ENCODE peak calls at places on chromosomes 2 and 18, in eight cellular contexts. One of them, this sample, is unnamed.

GRCh38 chr2:31568585-31569201 is 12.0 kb downstream of the SRD5A2 start:
- DNase-seq in kidney epithelial cell: no peak
- DNase-seq in uterus: no peak
- DNase-seq in cardiac fibroblast: no peak
- DNase-seq in mesothelial cell of epicardium: no peak
- DNase-seq in HCT116: no peak
- DNase-seq in body of pancreas: no peak
- DNase-seq in transverse colon: no peak
- DNase-seq in this sample: no peak

GRCh38 chr2:227862741-227863588 is 8.5 kb upstream of the DAW1 start:
- DNase-seq in kidney epithelial cell: peak
- DNase-seq in uterus: no peak
- DNase-seq in cardiac fibroblast: peak
- DNase-seq in mesothelial cell of epicardium: no peak
- DNase-seq in HCT116: peak
- DNase-seq in body of pancreas: peak
- DNase-seq in transverse colon: no peak
- DNase-seq in this sample: peak

GRCh38 chr18:43933177-43933576 is 655.9 kb upstream of the SYT4 start:
- DNase-seq in kidney epithelial cell: no peak
- DNase-seq in uterus: no peak
- DNase-seq in cardiac fibroblast: no peak
- DNase-seq in mesothelial cell of epicardium: no peak
- DNase-seq in HCT116: no peak
- DNase-seq in body of pancreas: no peak
- DNase-seq in transverse colon: no peak
- DNase-seq in this sample: no peak

GRCh38 chr2:152580722-152581121 is 136.5 kb downstream of the PRPF40A start:
- DNase-seq in kidney epithelial cell: no peak
- DNase-seq in uterus: no peak
- DNase-seq in cardiac fibroblast: peak
- DNase-seq in mesothelial cell of epicardium: no peak
- DNase-seq in HCT116: no peak
- DNase-seq in body of pancreas: no peak
- DNase-seq in transverse colon: no peak
- DNase-seq in this sample: no peak

GRCh38 chr2:9656270-9656766 is 25.5 kb upstream of the YWHAQ start:
- DNase-seq in kidney epithelial cell: peak
- DNase-seq in uterus: no peak
- DNase-seq in cardiac fibroblast: peak
- DNase-seq in mesothelial cell of epicardium: no peak
- DNase-seq in HCT116: no peak
- DNase-seq in body of pancreas: no peak
- DNase-seq in transverse colon: no peak
- DNase-seq in this sample: no peak

GRCh38 chr2:189204322-189204941 is 24.9 kb upstream of the COL5A2 start:
- DNase-seq in kidney epithelial cell: no peak
- DNase-seq in uterus: no peak
- DNase-seq in cardiac fibroblast: peak
- DNase-seq in mesothelial cell of epicardium: no peak
- DNase-seq in HCT116: peak
- DNase-seq in body of pancreas: no peak
- DNase-seq in transverse colon: no peak
- DNase-seq in this sample: no peak

GRCh38 chr18:26874283-26874682 is 8.8 kb upstream of the AQP4 start:
- DNase-seq in kidney epithelial cell: no peak
- DNase-seq in uterus: no peak
- DNase-seq in cardiac fibroblast: no peak
- DNase-seq in mesothelial cell of epicardium: no peak
- DNase-seq in HCT116: no peak
- DNase-seq in body of pancreas: no peak
- DNase-seq in transverse colon: no peak
- DNase-seq in this sample: no peak

GRCh38 chr2:172073518-172073917 is 11.8 kb upstream of the DLX1 start:
- DNase-seq in kidney epithelial cell: no peak
- DNase-seq in uterus: no peak
- DNase-seq in cardiac fibroblast: no peak
- DNase-seq in mesothelial cell of epicardium: no peak
- DNase-seq in HCT116: no peak
- DNase-seq in body of pancreas: no peak
- DNase-seq in transverse colon: no peak
- DNase-seq in this sample: no peak

GRCh38 chr2:178072383-178073301 is at the start of gene PDE11A:
- DNase-seq in kidney epithelial cell: peak
- DNase-seq in uterus: peak
- DNase-seq in cardiac fibroblast: peak
- DNase-seq in mesothelial cell of epicardium: peak
- DNase-seq in HCT116: peak
- DNase-seq in body of pancreas: peak
- DNase-seq in transverse colon: peak
- DNase-seq in this sample: peak

GRCh38 chr2:714005-714741 is 37.0 kb upstream of the TMEM18 start:
- DNase-seq in kidney epithelial cell: peak
- DNase-seq in uterus: peak
- DNase-seq in cardiac fibroblast: peak
- DNase-seq in mesothelial cell of epicardium: no peak
- DNase-seq in HCT116: peak
- DNase-seq in body of pancreas: peak
- DNase-seq in transverse colon: peak
- DNase-seq in this sample: peak

GRCh38 chr2:143694335-143694734 is 565.1 kb downstream of the ARHGAP15 start:
- DNase-seq in kidney epithelial cell: no peak
- DNase-seq in uterus: no peak
- DNase-seq in cardiac fibroblast: no peak
- DNase-seq in mesothelial cell of epicardium: no peak
- DNase-seq in HCT116: no peak
- DNase-seq in body of pancreas: no peak
- DNase-seq in transverse colon: no peak
- DNase-seq in this sample: no peak

GRCh38 chr2:72956050-72956395 is 38.7 kb downstream of the EMX1 start:
- DNase-seq in kidney epithelial cell: no peak
- DNase-seq in uterus: no peak
- DNase-seq in cardiac fibroblast: no peak
- DNase-seq in mesothelial cell of epicardium: no peak
- DNase-seq in HCT116: no peak
- DNase-seq in body of pancreas: no peak
- DNase-seq in transverse colon: no peak
- DNase-seq in this sample: no peak

GRCh38 chr2:74142340-74142739 is 5.4 kb downstream of the BOLA3 start:
- DNase-seq in kidney epithelial cell: no peak
- DNase-seq in uterus: no peak
- DNase-seq in cardiac fibroblast: no peak
- DNase-seq in mesothelial cell of epicardium: no peak
- DNase-seq in HCT116: no peak
- DNase-seq in body of pancreas: no peak
- DNase-seq in transverse colon: no peak
- DNase-seq in this sample: no peak

GRCh38 chr18:70698574-70698973 is 409.7 kb downstream of the SOCS6 start:
- DNase-seq in kidney epithelial cell: no peak
- DNase-seq in uterus: no peak
- DNase-seq in cardiac fibroblast: no peak
- DNase-seq in mesothelial cell of epicardium: no peak
- DNase-seq in HCT116: no peak
- DNase-seq in body of pancreas: no peak
- DNase-seq in transverse colon: no peak
- DNase-seq in this sample: no peak

GRCh38 chr2:16162491-16163040 is 222.2 kb downstream of the MYCN start:
- DNase-seq in kidney epithelial cell: no peak
- DNase-seq in uterus: no peak
- DNase-seq in cardiac fibroblast: no peak
- DNase-seq in mesothelial cell of epicardium: no peak
- DNase-seq in HCT116: no peak
- DNase-seq in body of pancreas: no peak
- DNase-seq in transverse colon: no peak
- DNase-seq in this sample: no peak

GRCh38 chr2:240968731-240969624 is 29.4 kb upstream of the SNED1 start:
- DNase-seq in kidney epithelial cell: no peak
- DNase-seq in uterus: peak
- DNase-seq in cardiac fibroblast: no peak
- DNase-seq in mesothelial cell of epicardium: peak
- DNase-seq in HCT116: no peak
- DNase-seq in body of pancreas: peak
- DNase-seq in transverse colon: no peak
- DNase-seq in this sample: no peak

GRCh38 chr18:24219561-24220317 is 80.9 kb downstream of the CABYR start:
- DNase-seq in kidney epithelial cell: no peak
- DNase-seq in uterus: no peak
- DNase-seq in cardiac fibroblast: no peak
- DNase-seq in mesothelial cell of epicardium: no peak
- DNase-seq in HCT116: no peak
- DNase-seq in body of pancreas: peak
- DNase-seq in transverse colon: no peak
- DNase-seq in this sample: no peak

GRCh38 chr2:183009249-183009899 is 28.9 kb downstream of the NCKAP1 start:
- DNase-seq in kidney epithelial cell: no peak
- DNase-seq in uterus: no peak
- DNase-seq in cardiac fibroblast: no peak
- DNase-seq in mesothelial cell of epicardium: no peak
- DNase-seq in HCT116: no peak
- DNase-seq in body of pancreas: no peak
- DNase-seq in transverse colon: no peak
- DNase-seq in this sample: no peak

GRCh38 chr2:95728878-95729511 is 137.2 kb downstream of the TRIM43 start:
- DNase-seq in kidney epithelial cell: peak
- DNase-seq in uterus: peak
- DNase-seq in cardiac fibroblast: peak
- DNase-seq in mesothelial cell of epicardium: no peak
- DNase-seq in HCT116: peak
- DNase-seq in body of pancreas: peak
- DNase-seq in transverse colon: peak
- DNase-seq in this sample: peak
- TF ChIP-seq CTCF in kidney epithelial cell: peak
- TF ChIP-seq CTCF in uterus: peak
- TF ChIP-seq CTCF in cardiac fibroblast: peak
- TF ChIP-seq CTCF in mesothelial cell of epicardium: peak
- TF ChIP-seq CTCF in HCT116: peak
- TF ChIP-seq CTCF in body of pancreas: peak
- TF ChIP-seq CTCF in transverse colon: peak
- TF ChIP-seq CTCF in this sample: peak

GRCh38 chr2:231998046-231998445 is 36.5 kb downstream of the DIS3L2 start:
- DNase-seq in kidney epithelial cell: no peak
- DNase-seq in uterus: no peak
- DNase-seq in cardiac fibroblast: no peak
- DNase-seq in mesothelial cell of epicardium: no peak
- DNase-seq in HCT116: no peak
- DNase-seq in body of pancreas: no peak
- DNase-seq in transverse colon: no peak
- DNase-seq in this sample: no peak
- TF ChIP-seq CTCF in kidney epithelial cell: no peak
- TF ChIP-seq CTCF in uterus: no peak
- TF ChIP-seq CTCF in cardiac fibroblast: no peak
- TF ChIP-seq CTCF in mesothelial cell of epicardium: no peak
- TF ChIP-seq CTCF in HCT116: no peak
- TF ChIP-seq CTCF in body of pancreas: no peak
- TF ChIP-seq CTCF in transverse colon: no peak
- TF ChIP-seq CTCF in this sample: no peak

DNA sequence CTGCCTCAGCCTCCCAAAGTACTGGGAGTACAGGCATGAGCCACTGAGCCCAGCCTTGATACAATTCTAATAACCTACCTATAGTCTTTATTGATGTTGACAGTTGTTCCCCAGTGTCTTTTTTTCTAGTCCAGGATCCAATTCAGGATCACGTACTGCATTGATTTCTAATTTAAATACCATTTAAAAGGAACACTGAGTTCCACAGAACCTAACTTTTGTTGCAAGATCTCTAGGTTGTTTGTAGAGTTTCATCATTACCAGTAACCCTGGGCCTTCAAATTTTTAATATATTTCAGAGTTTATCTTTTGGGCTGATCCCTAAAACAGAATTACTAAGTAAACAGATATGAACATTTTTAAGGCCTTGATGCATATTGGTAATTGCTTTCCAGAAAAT is 21.1 kb upstream of the TMBIM1 start:
- DNase-seq in kidney epithelial cell: no peak
- DNase-seq in uterus: no peak
- DNase-seq in cardiac fibroblast: no peak
- DNase-seq in mesothelial cell of epicardium: no peak
- DNase-seq in HCT116: no peak
- DNase-seq in body of pancreas: no peak
- DNase-seq in transverse colon: no peak
- DNase-seq in this sample: no peak
- TF ChIP-seq CTCF in kidney epithelial cell: no peak
- TF ChIP-seq CTCF in uterus: no peak
- TF ChIP-seq CTCF in cardiac fibroblast: no peak
- TF ChIP-seq CTCF in mesothelial cell of epicardium: no peak
- TF ChIP-seq CTCF in HCT116: no peak
- TF ChIP-seq CTCF in body of pancreas: no peak
- TF ChIP-seq CTCF in transverse colon: no peak
- TF ChIP-seq CTCF in this sample: no peak

GRCh38 chr2:48747319-48747718 is 8.2 kb downstream of the LHCGR start:
- DNase-seq in kidney epithelial cell: no peak
- DNase-seq in uterus: no peak
- DNase-seq in cardiac fibroblast: no peak
- DNase-seq in mesothelial cell of epicardium: no peak
- DNase-seq in HCT116: no peak
- DNase-seq in body of pancreas: no peak
- DNase-seq in transverse colon: no peak
- DNase-seq in this sample: no peak
- TF ChIP-seq CTCF in kidney epithelial cell: no peak
- TF ChIP-seq CTCF in uterus: no peak
- TF ChIP-seq CTCF in cardiac fibroblast: no peak
- TF ChIP-seq CTCF in mesothelial cell of epicardium: no peak
- TF ChIP-seq CTCF in HCT116: no peak
- TF ChIP-seq CTCF in body of pancreas: no peak
- TF ChIP-seq CTCF in transverse colon: no peak
- TF ChIP-seq CTCF in this sample: no peak